ENCODE peak calls at places on chromosomes 2 and 18, in ten cellular contexts. G, D, J, L, B, S, E, Y, Z and T are unnamed samples.

GRCh38 chr2:237896507-237896892 is 37.1 kb downstream of the RAMP1 start:
- DNase-seq in G (no peak), D (peak), J (no peak), L (no peak), B (no peak), S (peak), E (no peak), Y (no peak), Z (no peak), T (no peak)

GRCh38 chr18:68436485-68436884 is 278.4 kb downstream of the TMX3 start:
- DNase-seq in G (no peak), D (peak), J (no peak), L (no peak), B (no peak), S (peak), E (no peak), Y (no peak), Z (no peak), T (no peak)

GRCh38 chr2:217371681-217372297 is 511.9 kb upstream of the TNP1 start:
- DNase-seq in G (no peak), D (no peak), J (peak), L (no peak), B (no peak), S (no peak), E (no peak), Y (no peak), Z (no peak), T (no peak)

GRCh38 chr2:160433466-160434172 is 60.0 kb downstream of the RBMS1 start:
- DNase-seq in G (no peak), D (peak), J (no peak), L (no peak), B (no peak), S (peak), E (no peak), Y (no peak), Z (no peak), T (no peak)

GRCh38 chr18:58590827-58591226 is 38.1 kb downstream of the ALPK2 start:
- DNase-seq in G (no peak), D (no peak), J (no peak), L (no peak), B (no peak), S (no peak), E (no peak), Y (no peak), Z (no peak), T (no peak)

GRCh38 chr2:181203916-181204315 is 223.5 kb downstream of the UBE2E3 start:
- DNase-seq in G (no peak), D (peak), J (no peak), L (no peak), B (no peak), S (peak), E (no peak), Y (no peak), Z (no peak), T (no peak)

GRCh38 chr2:41182961-41183360 is 731.1 kb upstream of the SLC8A1 start:
- DNase-seq in G (no peak), D (no peak), J (no peak), L (no peak), B (no peak), S (no peak), E (no peak), Y (no peak), Z (no peak), T (no peak)

GRCh38 chr2:123993728-123994323 is 31.3 kb upstream of the CNTNAP5 start:
- DNase-seq in G (no peak), D (peak), J (peak), L (peak), B (peak), S (peak), E (peak), Y (no peak), Z (peak), T (no peak)

GRCh38 chr2:231648579-231649174 is 56.0 kb downstream of the TEX44 start:
- DNase-seq in G (peak), D (peak), J (peak), L (peak), B (no peak), S (peak), E (peak), Y (peak), Z (peak), T (no peak)

GRCh38 chr2:182625814-182626213 is 90.2 kb upstream of the DNAJC10 start:
- DNase-seq in G (no peak), D (no peak), J (no peak), L (peak), B (no peak), S (no peak), E (no peak), Y (no peak), Z (no peak), T (no peak)

GRCh38 chr2:58215429-58215828 is 25.7 kb downstream of the FANCL start:
- DNase-seq in G (no peak), D (peak), J (no peak), L (no peak), B (no peak), S (peak), E (no peak), Y (no peak), Z (no peak), T (no peak)

GRCh38 chr2:4576075-4576474 is 872.7 kb downstream of the DCDC2C start:
- DNase-seq in G (no peak), D (no peak), J (no peak), L (no peak), B (no peak), S (no peak), E (no peak), Y (no peak), Z (no peak), T (no peak)

GRCh38 chr18:832085-832681 is 20.1 kb upstream of the YES1 start:
- DNase-seq in G (no peak), D (no peak), J (peak), L (peak), B (no peak), S (peak), E (no peak), Y (no peak), Z (peak), T (peak)

GRCh38 chr2:207930747-207931146 is 94.6 kb downstream of the PLEKHM3 start:
- DNase-seq in G (no peak), D (no peak), J (no peak), L (peak), B (no peak), S (no peak), E (no peak), Y (no peak), Z (peak), T (no peak)

GRCh38 chr18:13452448-13452811 is 233.9 kb downstream of the LDLRAD4 start:
- DNase-seq in G (no peak), D (peak), J (no peak), L (peak), B (no peak), S (peak), E (no peak), Y (peak), Z (no peak), T (no peak)

DNA sequence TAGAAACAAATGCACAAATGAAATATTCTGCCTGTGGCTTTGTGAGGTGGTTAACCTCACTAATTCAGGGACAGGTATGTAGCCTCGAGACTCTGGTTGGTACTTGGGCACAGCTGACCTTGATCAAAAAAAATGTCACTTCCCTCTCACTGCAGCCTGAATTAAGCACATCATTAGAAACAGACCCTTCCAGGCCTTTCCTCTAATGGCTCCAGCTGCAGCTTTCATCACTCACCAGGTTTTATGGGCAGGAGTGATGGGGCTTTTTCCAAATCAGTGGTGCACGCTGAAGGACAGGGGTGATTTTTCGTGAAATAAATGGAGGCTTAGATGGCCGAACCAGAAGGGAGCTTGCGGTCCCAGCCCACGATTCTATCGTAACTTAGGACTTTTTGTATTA is 213.0 kb upstream of the RAB12 start:
- DNase-seq in G (no peak), D (no peak), J (no peak), L (no peak), B (no peak), S (no peak), E (no peak), Y (no peak), Z (no peak), T (no peak)
- TF ChIP-seq CTCF in G (no peak), D (no peak), J (no peak), L (no peak), B (no peak), S (no peak), E (no peak), Y (no peak), Z (no peak), T (no peak)

GRCh38 chr2:219998099-219998498 is 370.7 kb downstream of the SLC4A3 start:
- DNase-seq in G (no peak), D (no peak), J (no peak), L (peak), B (no peak), S (peak), E (no peak), Y (no peak), Z (no peak), T (no peak)
- TF ChIP-seq CTCF in G (no peak), D (no peak), J (peak), L (peak), B (no peak), S (peak), E (peak), Y (no peak), Z (no peak), T (no peak)

GRCh38 chr18:50956116-50956515 is 11.7 kb upstream of the ELAC1 start:
- DNase-seq in G (no peak), D (no peak), J (no peak), L (no peak), B (no peak), S (no peak), E (no peak), Y (no peak), Z (no peak), T (no peak)

DNA sequence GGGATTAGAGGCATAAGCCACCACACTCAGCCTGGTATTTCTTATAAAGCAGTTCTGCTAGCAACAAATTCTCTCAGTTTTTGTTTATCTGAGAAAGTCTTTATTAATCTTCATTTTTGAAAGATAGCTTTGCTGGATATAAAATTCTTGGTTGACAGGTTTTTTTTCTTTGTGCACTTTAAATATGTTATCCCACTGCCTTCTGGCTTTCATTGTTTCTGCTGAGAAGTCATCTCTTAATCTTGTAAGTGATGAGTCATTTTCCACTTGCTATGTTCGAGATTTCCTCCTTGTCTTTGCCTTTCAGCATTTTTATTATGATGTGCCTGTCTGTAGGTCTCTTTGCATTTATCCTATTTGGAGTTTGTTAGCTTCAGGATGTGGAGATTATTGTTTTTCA is 5.9 kb upstream of the ELAC1 start:
- DNase-seq in G (no peak), D (no peak), J (no peak), L (no peak), B (no peak), S (no peak), E (no peak), Y (no peak), Z (no peak), T (no peak)
- TF ChIP-seq CTCF in G (no peak), D (no peak), J (no peak), L (no peak), B (no peak), S (no peak), E (no peak), Y (no peak), Z (no peak), T (no peak)

DNA sequence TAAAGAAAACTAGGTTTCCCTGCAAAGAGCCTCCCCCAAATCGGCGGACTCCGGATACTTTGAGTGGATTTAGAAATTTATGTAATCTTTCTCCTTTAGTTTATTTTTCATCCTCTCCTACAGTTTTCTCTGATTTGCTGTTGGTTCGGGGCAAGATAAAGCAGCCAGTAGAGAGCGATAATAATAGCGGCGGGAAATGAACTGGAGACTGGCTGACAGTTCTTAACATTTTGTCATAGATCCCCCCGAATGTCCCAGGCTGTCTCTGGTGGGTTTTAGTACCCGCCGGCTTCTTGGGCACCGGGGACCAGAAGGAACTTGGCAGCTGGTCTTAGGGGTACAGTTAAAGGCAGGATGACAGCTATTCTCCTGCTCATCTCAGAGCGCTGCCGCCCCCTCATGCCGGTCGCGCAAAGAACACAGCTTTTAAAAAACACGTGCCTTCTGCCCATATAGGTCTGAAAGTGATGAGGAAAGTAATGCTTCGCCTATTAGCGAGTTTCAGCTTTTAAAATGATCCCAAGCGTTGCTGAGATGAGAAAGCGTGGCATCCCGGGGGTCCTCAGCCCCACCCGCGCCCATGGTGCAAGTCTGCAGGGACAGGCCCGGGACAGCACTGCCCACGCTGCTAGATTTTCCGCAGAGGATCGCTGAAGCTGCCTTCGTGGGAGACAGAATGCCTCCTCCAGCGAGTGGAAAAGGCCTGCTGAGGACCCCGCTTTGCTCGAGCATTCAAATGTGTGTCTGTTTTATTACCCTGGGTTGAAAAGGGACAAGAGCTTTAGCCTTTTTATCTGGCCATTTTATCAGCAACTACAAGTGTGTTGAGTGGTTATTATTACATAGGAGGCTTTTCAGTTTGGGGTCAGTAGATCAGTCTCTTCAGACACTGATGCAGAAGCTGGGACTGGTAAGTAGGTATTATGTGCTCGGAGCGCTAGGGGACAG is 3.8 kb downstream of the ONECUT2 start:
- DNase-seq in G (no peak), D (no peak), J (peak), L (peak), B (no peak), S (no peak), E (peak), Y (no peak), Z (peak), T (no peak)
- TF ChIP-seq CTCF in G (no peak), D (no peak), J (peak), L (no peak), B (no peak), S (no peak), E (no peak), Y (no peak), Z (no peak), T (no peak)

GRCh38 chr18:66872277-66872676 is 268.4 kb upstream of the CDH19 start:
- DNase-seq in G (no peak), D (peak), J (no peak), L (peak), B (no peak), S (peak), E (peak), Y (no peak), Z (no peak), T (no peak)
- TF ChIP-seq CTCF in G (peak), D (peak), J (no peak), L (no peak), B (no peak), S (no peak), E (peak), Y (no peak), Z (no peak), T (peak)

GRCh38 chr2:74261204-74261864 is 62.9 kb downstream of the MTHFD2 start:
- DNase-seq in G (no peak), D (peak), J (peak), L (peak), B (no peak), S (peak), E (no peak), Y (no peak), Z (peak), T (no peak)
- TF ChIP-seq CTCF in G (no peak), D (peak), J (peak), L (peak), B (no peak), S (peak), E (peak), Y (peak), Z (peak), T (peak)

DNA sequence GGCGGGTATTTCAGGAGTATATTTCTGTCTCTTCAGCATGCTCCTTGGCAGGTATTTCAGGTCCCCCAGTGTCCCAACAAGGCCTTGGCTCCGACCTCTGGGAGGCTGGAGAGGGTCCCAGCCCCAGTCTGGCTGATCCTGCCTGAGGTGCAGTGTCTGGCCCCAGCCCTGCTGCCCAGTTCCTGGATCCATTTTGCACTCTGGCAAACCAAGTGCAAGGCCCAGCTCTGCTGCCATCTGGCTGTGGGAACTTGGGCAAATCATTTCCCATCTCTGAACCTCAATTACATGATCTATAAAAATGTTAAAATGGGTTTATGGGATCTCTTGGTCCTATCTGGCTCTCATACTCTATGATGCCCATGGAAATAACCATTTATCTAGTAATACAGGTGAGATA is 63.6 kb downstream of the ZBTB7C start:
- DNase-seq in G (no peak), D (peak), J (peak), L (peak), B (peak), S (peak), E (no peak), Y (no peak), Z (peak), T (no peak)
- TF ChIP-seq CTCF in G (no peak), D (peak), J (peak), L (peak), B (no peak), S (peak), E (no peak), Y (no peak), Z (no peak), T (peak)

DNA sequence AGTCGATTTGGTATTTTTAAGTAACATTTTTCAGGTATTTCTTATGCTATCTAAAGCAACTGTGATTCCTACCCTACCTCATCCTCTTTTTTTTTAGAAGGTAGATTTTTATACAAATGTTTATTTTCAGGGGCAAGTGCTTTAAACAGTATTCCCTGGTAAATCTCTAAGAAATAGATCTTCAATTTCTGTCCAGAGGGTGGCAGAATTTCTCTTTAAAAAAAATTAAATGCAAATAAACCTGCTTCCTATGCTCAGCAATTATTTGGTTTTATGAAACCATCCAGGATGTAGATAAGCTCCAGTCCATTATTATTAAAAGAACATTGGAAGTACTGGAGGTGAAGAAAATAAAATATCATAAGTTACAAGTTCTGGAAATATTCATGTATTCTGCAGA is 191.9 kb downstream of the MYO3B start:
- DNase-seq in G (no peak), D (peak), J (no peak), L (peak), B (no peak), S (peak), E (no peak), Y (no peak), Z (no peak), T (no peak)
- TF ChIP-seq CTCF in G (peak), D (peak), J (no peak), L (peak), B (no peak), S (no peak), E (no peak), Y (peak), Z (no peak), T (peak)